ENCODE peak calls at places on chromosome 11, in six cellular contexts. I, H, R, U, W and B are unnamed samples.

GRCh38 chr11:11171285-11171684 is 181.8 kb downstream of the CSNK2A3 start:
- DNase-seq in I (no peak), W (no peak), R (no peak), H (no peak), U (no peak), B (no peak)

GRCh38 chr11:13923716-13924650 is 38.5 kb upstream of the SPON1 start:
- DNase-seq in I (no peak), W (no peak), R (peak; percentile 24), H (no peak), U (no peak), B (peak; percentile 14)

GRCh38 chr11:58618215-58618614 is 4.2 kb upstream of the CNTF start:
- DNase-seq in U (no peak), W (no peak), R (no peak), I (no peak), H (no peak), B (peak; percentile 2)

GRCh38 chr11:116416852-116417251 is 355.9 kb downstream of the BUD13 start:
- DNase-seq in U (no peak), H (no peak), W (no peak), I (no peak), R (no peak), B (no peak)

GRCh38 chr11:69008774-69009440 is 4.1 kb downstream of the MRGPRF start:
- DNase-seq in R (peak; percentile 25), H (peak; percentile 91), I (peak; percentile 82), W (peak; percentile 22), U (peak; percentile 80), B (no peak)

GRCh38 chr11:96752221-96752620 is 362.4 kb downstream of the JRKL start:
- DNase-seq in H (no peak), W (no peak), U (no peak), R (no peak), I (no peak), B (no peak)

GRCh38 chr11:61152816-61153592 is 8.2 kb downstream of the VPS37C start:
- DNase-seq in R (no peak), H (no peak), W (no peak), I (no peak), U (no peak), B (no peak)

GRCh38 chr11:114820621-114821020 is 142.3 kb downstream of the NXPE2 start:
- DNase-seq in I (no peak), H (no peak), W (no peak), U (no peak), R (no peak), B (no peak)

GRCh38 chr11:17978553-17979287 is 34.1 kb downstream of the SERGEF start:
- DNase-seq in H (no peak), U (peak; percentile 35), R (no peak), I (peak; percentile 42), W (no peak), B (no peak)

GRCh38 chr11:44680982-44681597 is 45.7 kb upstream of the TSPAN18 start:
- DNase-seq in H (no peak), W (no peak), U (no peak), R (peak; percentile 38), I (no peak), B (peak; percentile 40)

GRCh38 chr11:130673698-130674097 is 225.3 kb downstream of the ADAMTS15 start:
- DNase-seq in I (no peak), W (no peak), U (no peak), H (no peak), R (no peak), B (no peak)

GRCh38 chr11:130999992-131000770 is 83.9 kb upstream of the SNX19 start:
- DNase-seq in U (no peak), H (peak; percentile 95), W (no peak), R (no peak), I (no peak), B (no peak)

GRCh38 chr11:62077136-62077535 is 46.7 kb upstream of the INCENP start:
- DNase-seq in R (no peak), W (no peak), I (no peak), H (no peak), U (no peak), B (no peak)

GRCh38 chr11:72777755-72778278 is 16.0 kb downstream of the STARD10 start:
- DNase-seq in U (peak; percentile 65), R (no peak), W (no peak), I (peak; percentile 37), H (no peak), B (no peak)

GRCh38 chr11:66698491-66698890 is 20.8 kb upstream of the RBM4B start:
- DNase-seq in W (no peak), R (no peak), U (no peak), I (no peak), H (no peak), B (no peak)

GRCh38 chr11:123742778-123743177 is 1.3 kb upstream of the ZNF202 start:
- DNase-seq in U (no peak), H (no peak), R (no peak), I (no peak), W (no peak), B (no peak)

GRCh38 chr11:125956371-125956770 is 10.5 kb downstream of the VSIG10L2 start:
- DNase-seq in R (no peak), H (no peak), U (no peak), I (no peak), W (no peak), B (no peak)

GRCh38 chr11:95067828-95068244 is 1.1 kb downstream of the SRSF8 start:
- DNase-seq in H (no peak), R (no peak), I (no peak), U (peak; percentile 65), W (no peak), B (no peak)

GRCh38 chr11:109864161-109864661 is 229.0 kb upstream of the ZC3H12C start:
- DNase-seq in R (no peak), I (no peak), W (no peak), U (no peak), H (no peak), B (no peak)

GRCh38 chr11:93484716-93485115 is 58.5 kb downstream of the SMCO4 start:
- DNase-seq in R (no peak), I (no peak), W (no peak), H (peak; percentile 34), U (no peak), B (no peak)

GRCh38 chr11:95655544-95655943 is 134.0 kb downstream of the FAM76B start:
- DNase-seq in R (no peak), I (no peak), U (no peak), W (no peak), H (no peak), B (no peak)

GRCh38 chr11:13876423-13876822 is 86.1 kb upstream of the SPON1 start:
- DNase-seq in W (no peak), R (no peak), U (no peak), I (no peak), H (no peak), B (no peak)

GRCh38 chr11:68450711-68451110 is 9.8 kb upstream of the PPP6R3 start:
- DNase-seq in U (no peak), W (no peak), I (no peak), H (no peak), R (no peak), B (no peak)

GRCh38 chr11:103384652-103385051 is 275.4 kb downstream of the DYNC2H1 start:
- DNase-seq in W (no peak), R (no peak), H (no peak), I (no peak), U (no peak), B (no peak)

GRCh38 chr11:128720522-128720985 is 26.7 kb downstream of the FLI1 start:
- DNase-seq in W (no peak), I (peak; percentile 67), U (no peak), H (no peak), R (peak; percentile 66), B (no peak)

GRCh38 chr11:8937159-8937558 is 4.4 kb upstream of the C11orf16 start:
- DNase-seq in H (no peak), U (no peak), R (no peak), W (no peak), I (no peak), B (no peak)

GRCh38 chr11:46242462-46242960 is 35.0 kb upstream of the CREB3L1 start:
- DNase-seq in R (no peak), U (no peak), I (no peak), W (no peak), H (no peak), B (no peak)

GRCh38 chr11:64088159-64089026 is 52.7 kb downstream of the FLRT1 start:
- DNase-seq in R (no peak), U (no peak), H (no peak), W (no peak), I (no peak), B (no peak)
- TF ChIP-seq CTCF in R (no peak), U (no peak), H (peak; percentile 12), W (no peak), I (no peak), B (no peak)

GRCh38 chr11:74824285-74824982 is 75.8 kb downstream of the RNF169 start:
- DNase-seq in I (no peak), H (no peak), W (no peak), U (no peak), R (no peak), B (no peak)

GRCh38 chr11:74818283-74818946 is 69.8 kb downstream of the RNF169 start:
- DNase-seq in I (no peak), U (no peak), W (no peak), R (no peak), H (no peak), B (no peak)

GRCh38 chr11:74819400-74819799 is 70.8 kb downstream of the RNF169 start:
- DNase-seq in R (no peak), U (no peak), I (no peak), H (no peak), W (no peak), B (no peak)

GRCh38 chr11:74820763-74821162 is 72.1 kb downstream of the RNF169 start:
- DNase-seq in H (peak; percentile 86), U (no peak), W (no peak), R (no peak), I (no peak), B (no peak)

DNA sequence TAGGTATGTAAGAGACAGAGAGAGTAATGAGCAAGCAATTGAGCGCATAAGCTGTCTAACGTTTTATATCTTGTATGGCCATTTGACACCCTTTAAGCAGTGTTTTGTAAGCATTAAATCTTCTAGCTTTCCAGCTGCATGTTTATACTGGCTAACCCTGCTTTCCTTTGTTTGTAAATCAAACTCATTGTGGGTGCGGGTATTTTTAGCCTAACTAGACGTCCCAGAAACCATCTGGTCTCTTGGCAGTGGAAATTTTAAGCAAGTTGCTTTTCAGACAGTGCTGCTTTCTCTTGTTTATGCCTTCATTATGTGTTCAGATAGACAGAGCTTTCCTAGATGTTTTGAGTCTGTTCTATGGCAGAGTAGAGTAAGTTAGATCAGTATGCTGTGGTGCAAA is 73.5 kb downstream of the RNF169 start:
- DNase-seq in R (no peak), I (no peak), H (peak; percentile 85), U (no peak), W (no peak), B (no peak)
- H3K9me3 ChIP-seq in R (no peaks in the 10 kb centered on the region), I (peaks cover 15% of the 10 kb centered on the region), H (peaks cover 13% of the 10 kb centered on the region), U (peaks cover 7% of the 10 kb centered on the region), W (peaks cover 38% of the 10 kb centered on the region), B (peaks cover 32% of the 10 kb centered on the region)

DNA sequence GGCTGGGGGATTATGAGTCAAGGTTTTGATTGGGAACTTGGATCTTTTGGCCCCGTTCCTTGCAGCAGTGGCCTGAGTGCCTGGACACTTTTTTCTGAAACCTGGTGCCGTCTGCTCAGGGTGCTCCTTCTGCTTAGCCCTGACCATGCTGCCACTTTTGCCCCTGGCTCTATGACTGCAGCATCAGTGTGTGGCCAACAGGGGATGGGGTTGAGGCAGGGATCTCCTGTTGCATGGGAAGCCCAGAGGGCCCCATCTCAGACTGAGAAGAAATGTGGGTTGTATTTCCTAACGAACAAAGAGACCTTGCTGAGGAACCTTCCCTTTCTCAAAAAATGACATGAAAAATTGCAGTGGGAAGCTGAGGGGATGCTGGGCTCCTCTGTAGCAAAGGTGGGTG is 18.7 kb downstream of the POU2F3 start:
- DNase-seq in W (no peak), H (no peak), U (no peak), I (no peak), R (no peak), B (no peak)
- TF ChIP-seq CTCF in W (no peak), H (no peak), U (no peak), I (no peak), R (no peak), B (no peak)

GRCh38 chr11:20429216-20429615 is 41.7 kb downstream of the PRMT3 start:
- DNase-seq in R (no peak), U (no peak), W (no peak), H (no peak), I (no peak), B (no peak)
- H3K9me3 ChIP-seq in R (no peaks in the 10 kb centered on the region), U (no peaks in the 10 kb centered on the region), W (no peaks in the 10 kb centered on the region), H (no peaks in the 10 kb centered on the region), I (no peaks in the 10 kb centered on the region), B (no peaks in the 10 kb centered on the region)